ENCODE peak calls at places on chromosomes 2 and 18, in six cellular contexts. One of them, this sample, is unnamed. For H3K27me3 and H3K9me3, the result is how much of the 10 kb centered on the place peaks cover.

GRCh38 chr2:72040629-72041403 is 106.8 kb downstream of the CYP26B1 start:
- DNase-seq in hepatocyte: no peak
- DNase-seq in AG04450: no peak
- DNase-seq in DND-41: no peak
- DNase-seq in gastrocnemius medialis: no peak
- DNase-seq in cardiac muscle cell: no peak
- DNase-seq in this sample: no peak

GRCh38 chr2:216855079-216855478 is 4.8 kb downstream of the TNP1 start:
- DNase-seq in hepatocyte: no peak
- DNase-seq in AG04450: no peak
- DNase-seq in DND-41: no peak
- DNase-seq in gastrocnemius medialis: no peak
- DNase-seq in cardiac muscle cell: no peak
- DNase-seq in this sample: no peak

GRCh38 chr18:30679285-30679930 is 363.1 kb downstream of the DSC3 start:
- DNase-seq in hepatocyte: no peak
- DNase-seq in AG04450: no peak
- DNase-seq in DND-41: no peak
- DNase-seq in gastrocnemius medialis: no peak
- DNase-seq in cardiac muscle cell: peak
- DNase-seq in this sample: no peak

GRCh38 chr2:7449287-7449686 is 532.1 kb downstream of the RNF144A start:
- DNase-seq in hepatocyte: no peak
- DNase-seq in AG04450: no peak
- DNase-seq in DND-41: peak
- DNase-seq in gastrocnemius medialis: no peak
- DNase-seq in cardiac muscle cell: no peak
- DNase-seq in this sample: no peak

GRCh38 chr2:201482543-201482942 is 31.0 kb downstream of the STRADB start:
- DNase-seq in hepatocyte: no peak
- DNase-seq in AG04450: no peak
- DNase-seq in DND-41: no peak
- DNase-seq in gastrocnemius medialis: peak
- DNase-seq in cardiac muscle cell: no peak
- DNase-seq in this sample: no peak

GRCh38 chr2:188181439-188181838 is 110.2 kb upstream of the GULP1 start:
- DNase-seq in hepatocyte: no peak
- DNase-seq in AG04450: no peak
- DNase-seq in DND-41: no peak
- DNase-seq in gastrocnemius medialis: no peak
- DNase-seq in cardiac muscle cell: no peak
- DNase-seq in this sample: no peak

GRCh38 chr2:174697267-174697666 is 67.0 kb downstream of the CHRNA1 start:
- DNase-seq in hepatocyte: peak
- DNase-seq in AG04450: no peak
- DNase-seq in DND-41: peak
- DNase-seq in gastrocnemius medialis: no peak
- DNase-seq in cardiac muscle cell: peak
- DNase-seq in this sample: peak

GRCh38 chr2:59425292-59425691 is 1128.2 kb downstream of the BCL11A start:
- DNase-seq in hepatocyte: no peak
- DNase-seq in AG04450: no peak
- DNase-seq in DND-41: no peak
- DNase-seq in gastrocnemius medialis: no peak
- DNase-seq in cardiac muscle cell: no peak
- DNase-seq in this sample: no peak

GRCh38 chr18:46174317-46175039 is 70.3 kb downstream of the HAUS1 start:
- DNase-seq in hepatocyte: peak
- DNase-seq in AG04450: no peak
- DNase-seq in DND-41: peak
- DNase-seq in gastrocnemius medialis: peak
- DNase-seq in cardiac muscle cell: peak
- DNase-seq in this sample: peak

GRCh38 chr18:77478619-77479018 is 229.0 kb downstream of the GALR1 start:
- DNase-seq in hepatocyte: no peak
- DNase-seq in AG04450: no peak
- DNase-seq in DND-41: no peak
- DNase-seq in gastrocnemius medialis: peak
- DNase-seq in cardiac muscle cell: no peak
- DNase-seq in this sample: no peak

DNA sequence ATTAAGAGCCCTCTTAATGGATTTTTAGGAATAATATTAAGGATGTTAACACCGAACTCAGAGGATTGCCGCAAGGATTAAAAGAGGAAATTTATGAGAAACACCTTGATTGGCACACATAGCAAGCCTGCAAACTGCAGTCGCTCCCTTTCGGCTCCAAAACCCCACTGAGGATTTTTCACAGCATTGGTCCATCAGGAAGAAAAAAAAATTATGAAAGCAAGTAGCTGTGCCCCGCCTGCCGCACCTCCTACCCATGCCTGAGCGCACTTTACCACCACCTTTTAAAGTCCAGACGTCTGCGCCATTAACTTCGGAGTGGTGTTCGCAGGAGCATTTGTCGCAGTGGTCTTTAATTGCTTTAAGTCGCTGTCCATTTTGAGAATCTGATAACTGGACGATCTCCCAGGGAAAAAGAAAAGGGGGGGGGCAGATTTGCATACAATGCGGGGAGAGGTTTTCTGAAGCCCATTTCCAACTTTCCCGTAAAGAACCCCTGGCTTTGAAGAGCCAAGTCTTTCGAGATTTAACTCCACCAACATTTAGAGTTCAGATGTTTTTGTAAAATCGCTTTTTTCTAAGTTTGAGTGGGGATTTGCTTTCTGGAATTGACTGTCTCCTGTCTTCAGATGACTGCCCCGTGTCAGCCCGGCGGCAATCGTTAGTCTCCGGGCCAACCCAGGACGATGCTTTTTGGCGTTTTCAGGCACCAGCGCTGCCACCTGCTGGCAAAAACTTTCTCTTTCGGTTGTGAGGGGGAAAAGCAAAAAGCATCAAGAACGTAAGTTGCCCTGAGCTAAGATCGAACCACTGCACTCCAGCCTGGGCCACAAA is 914 bp upstream of the TRABD2A start:
- DNase-seq in hepatocyte: peak
- DNase-seq in AG04450: peak
- DNase-seq in DND-41: peak
- DNase-seq in gastrocnemius medialis: peak
- DNase-seq in cardiac muscle cell: peak
- DNase-seq in this sample: peak
- H3K27me3 ChIP-seq in hepatocyte: under half
- H3K27me3 ChIP-seq in AG04450: under half
- H3K27me3 ChIP-seq in DND-41: under half
- H3K27me3 ChIP-seq in gastrocnemius medialis: under half
- H3K27me3 ChIP-seq in cardiac muscle cell: half or more
- H3K27me3 ChIP-seq in this sample: under half

GRCh38 chr18:10057808-10058791 is 144.3 kb downstream of the VAPA start:
- DNase-seq in hepatocyte: peak
- DNase-seq in AG04450: no peak
- DNase-seq in DND-41: no peak
- DNase-seq in gastrocnemius medialis: no peak
- DNase-seq in cardiac muscle cell: no peak
- DNase-seq in this sample: no peak

GRCh38 chr18:10057401-10057800 is 143.6 kb downstream of the VAPA start:
- DNase-seq in hepatocyte: no peak
- DNase-seq in AG04450: no peak
- DNase-seq in DND-41: no peak
- DNase-seq in gastrocnemius medialis: no peak
- DNase-seq in cardiac muscle cell: no peak
- DNase-seq in this sample: no peak

GRCh38 chr18:10060469-10060782 is 146.6 kb downstream of the VAPA start:
- DNase-seq in hepatocyte: no peak
- DNase-seq in AG04450: no peak
- DNase-seq in DND-41: no peak
- DNase-seq in gastrocnemius medialis: no peak
- DNase-seq in cardiac muscle cell: no peak
- DNase-seq in this sample: no peak

GRCh38 chr18:10061566-10061965 is 147.8 kb downstream of the VAPA start:
- DNase-seq in hepatocyte: no peak
- DNase-seq in AG04450: no peak
- DNase-seq in DND-41: no peak
- DNase-seq in gastrocnemius medialis: no peak
- DNase-seq in cardiac muscle cell: no peak
- DNase-seq in this sample: no peak

DNA sequence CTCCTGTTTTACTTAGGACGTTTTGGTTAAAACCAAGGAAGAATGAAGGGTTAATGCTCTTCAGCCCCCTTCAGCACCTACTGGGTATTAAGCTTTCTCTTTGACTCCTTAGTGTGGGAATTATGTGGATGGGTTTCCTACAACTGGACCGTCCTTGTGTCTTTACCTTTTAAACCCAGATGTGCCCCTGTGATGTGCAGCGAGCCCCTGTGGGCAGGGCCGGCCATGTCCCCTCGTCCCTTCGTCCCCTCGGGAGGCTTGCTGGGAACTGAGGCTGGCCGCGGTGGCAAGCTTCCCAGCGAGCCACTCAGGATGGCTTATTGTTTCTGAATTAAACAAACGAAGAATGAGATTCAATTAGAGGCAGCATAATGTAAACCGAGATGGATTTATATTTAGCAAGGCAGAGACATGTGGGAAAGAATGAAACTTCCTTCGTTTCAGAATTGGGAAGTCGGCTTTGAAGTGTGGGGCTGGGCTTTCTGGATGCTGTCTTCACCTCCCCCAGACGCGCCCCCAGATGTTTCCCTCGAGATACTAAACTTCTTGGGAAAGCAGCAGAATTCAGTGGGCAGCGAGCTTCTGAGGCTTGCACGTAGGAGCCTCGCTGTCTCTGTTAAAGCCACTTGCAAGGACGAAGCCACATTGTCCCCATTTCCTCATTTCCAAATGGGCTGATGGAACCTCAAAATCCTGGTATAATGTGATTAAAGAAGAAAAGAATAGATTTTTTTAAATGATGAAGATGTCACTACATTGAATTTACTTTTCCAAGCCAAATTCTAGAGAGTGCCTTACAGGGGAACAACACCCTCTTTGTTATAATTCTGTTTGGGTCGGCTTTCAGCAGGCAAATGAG is 146.0 kb downstream of the VAPA start:
- DNase-seq in hepatocyte: peak
- DNase-seq in AG04450: no peak
- DNase-seq in DND-41: no peak
- DNase-seq in gastrocnemius medialis: no peak
- DNase-seq in cardiac muscle cell: no peak
- DNase-seq in this sample: no peak
- H3K27ac ChIP-seq in hepatocyte: peak
- H3K27ac ChIP-seq in AG04450: no peak
- H3K27ac ChIP-seq in DND-41: no peak
- H3K27ac ChIP-seq in gastrocnemius medialis: no peak
- H3K27ac ChIP-seq in cardiac muscle cell: no peak
- H3K27ac ChIP-seq in this sample: no peak

GRCh38 chr2:230423851-230424458 is 8.0 kb downstream of the SP100 start:
- DNase-seq in hepatocyte: peak
- DNase-seq in AG04450: no peak
- DNase-seq in DND-41: no peak
- DNase-seq in gastrocnemius medialis: no peak
- DNase-seq in cardiac muscle cell: no peak
- DNase-seq in this sample: no peak

GRCh38 chr2:230430957-230431635 is 15.1 kb downstream of the SP100 start:
- DNase-seq in hepatocyte: no peak
- DNase-seq in AG04450: no peak
- DNase-seq in DND-41: no peak
- DNase-seq in gastrocnemius medialis: no peak
- DNase-seq in cardiac muscle cell: no peak
- DNase-seq in this sample: no peak

GRCh38 chr2:230434677-230435324 is 18.8 kb downstream of the SP100 start:
- DNase-seq in hepatocyte: no peak
- DNase-seq in AG04450: no peak
- DNase-seq in DND-41: no peak
- DNase-seq in gastrocnemius medialis: no peak
- DNase-seq in cardiac muscle cell: no peak
- DNase-seq in this sample: no peak

GRCh38 chr2:230425377-230425776 is 9.4 kb downstream of the SP100 start:
- DNase-seq in hepatocyte: no peak
- DNase-seq in AG04450: no peak
- DNase-seq in DND-41: no peak
- DNase-seq in gastrocnemius medialis: no peak
- DNase-seq in cardiac muscle cell: no peak
- DNase-seq in this sample: no peak

DNA sequence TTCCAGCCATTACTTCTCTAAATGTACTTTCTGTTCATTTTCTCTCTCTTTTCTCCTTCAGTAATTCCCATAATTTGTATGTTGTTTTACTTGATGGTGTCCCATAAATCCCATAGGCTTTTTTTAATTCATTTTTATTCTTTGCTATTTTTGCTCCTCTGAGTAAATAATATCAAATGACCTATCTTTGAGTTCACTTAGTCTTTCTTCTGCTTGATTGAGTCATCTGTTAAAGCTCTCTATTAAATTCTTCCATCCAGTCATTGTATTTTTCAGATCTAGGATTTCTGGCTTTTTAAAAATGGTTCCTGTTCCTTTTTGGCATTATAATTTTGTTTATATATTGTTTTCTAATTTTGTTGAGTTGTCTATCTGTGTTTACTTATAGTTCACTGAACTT is 13.5 kb downstream of the SP100 start:
- DNase-seq in hepatocyte: no peak
- DNase-seq in AG04450: no peak
- DNase-seq in DND-41: no peak
- DNase-seq in gastrocnemius medialis: no peak
- DNase-seq in cardiac muscle cell: no peak
- DNase-seq in this sample: no peak
- H3K9me3 ChIP-seq in hepatocyte: under half
- H3K9me3 ChIP-seq in AG04450: under half
- H3K9me3 ChIP-seq in DND-41: under half
- H3K9me3 ChIP-seq in gastrocnemius medialis: under half
- H3K9me3 ChIP-seq in cardiac muscle cell: under half
- H3K9me3 ChIP-seq in this sample: under half

GRCh38 chr2:229273384-229274338 is 2.6 kb upstream of the PID1 start:
- DNase-seq in hepatocyte: peak
- DNase-seq in AG04450: peak
- DNase-seq in DND-41: peak
- DNase-seq in gastrocnemius medialis: peak
- DNase-seq in cardiac muscle cell: peak
- DNase-seq in this sample: no peak
- H3K27me3 ChIP-seq in hepatocyte: under half
- H3K27me3 ChIP-seq in AG04450: under half
- H3K27me3 ChIP-seq in DND-41: under half
- H3K27me3 ChIP-seq in gastrocnemius medialis: under half
- H3K27me3 ChIP-seq in cardiac muscle cell: under half
- H3K27me3 ChIP-seq in this sample: under half

GRCh38 chr2:39118786-39119499 is 1.9 kb downstream of the SOS1 start:
- DNase-seq in hepatocyte: peak
- DNase-seq in AG04450: no peak
- DNase-seq in DND-41: no peak
- DNase-seq in gastrocnemius medialis: no peak
- DNase-seq in cardiac muscle cell: no peak
- DNase-seq in this sample: peak
- H3K27ac ChIP-seq in hepatocyte: peak
- H3K27ac ChIP-seq in AG04450: no peak
- H3K27ac ChIP-seq in DND-41: peak
- H3K27ac ChIP-seq in gastrocnemius medialis: peak
- H3K27ac ChIP-seq in cardiac muscle cell: peak
- H3K27ac ChIP-seq in this sample: peak

GRCh38 chr2:238025741-238026360 is 35.0 kb upstream of the SCLY start:
- DNase-seq in hepatocyte: no peak
- DNase-seq in AG04450: no peak
- DNase-seq in DND-41: no peak
- DNase-seq in gastrocnemius medialis: no peak
- DNase-seq in cardiac muscle cell: no peak
- DNase-seq in this sample: no peak
- H3K9me3 ChIP-seq in hepatocyte: under half
- H3K9me3 ChIP-seq in AG04450: under half
- H3K9me3 ChIP-seq in DND-41: under half
- H3K9me3 ChIP-seq in gastrocnemius medialis: under half
- H3K9me3 ChIP-seq in cardiac muscle cell: under half
- H3K9me3 ChIP-seq in this sample: under half

This sample was measured in CD4-positive, CD25-positive, alpha-beta regulatory T cell.